ENCODE peak calls at places on chromosome 22, in seven cellular contexts. O is H1, P is HCT116, E is K562, C is GM12878, A is SK-N-SH, D is HepG2. L is an unnamed sample.

GRCh38 chr22:48478124-48478523 is 1349.5 kb downstream of the BRD1 start:
- DNase-seq in O (no peak), P (no peak), E (no peak), C (no peak), A (no peak), D (no peak), L (no peak)

GRCh38 chr22:48624401-48624800 is 1203.3 kb downstream of the BRD1 start:
- DNase-seq in O (no peak), P (no peak), E (no peak), C (no peak), A (no peak), D (no peak), L (no peak)

GRCh38 chr22:17158568-17159503 is at the start of gene HDHD5:
- DNase-seq in O (peak), P (peak), E (peak), C (no peak), A (peak), D (no peak), L (peak)

GRCh38 chr22:41442240-41442792 is 4.3 kb downstream of the TOB2 start:
- DNase-seq in O (no peak), P (no peak), E (no peak), C (no peak), A (no peak), D (no peak), L (no peak)

GRCh38 chr22:48898524-48899377 is 928.9 kb downstream of the BRD1 start:
- DNase-seq in O (no peak), P (no peak), E (no peak), C (no peak), A (no peak), D (no peak), L (no peak)

GRCh38 chr22:41184679-41185078 is 20.4 kb upstream of the L3MBTL2 start:
- DNase-seq in O (no peak), P (no peak), E (no peak), C (no peak), A (no peak), D (no peak), L (no peak)

GRCh38 chr22:20083157-20083890 is 3.3 kb downstream of the DGCR8 start:
- DNase-seq in O (no peak), P (no peak), E (peak), C (no peak), A (no peak), D (no peak), L (no peak)

GRCh38 chr22:49447837-49448236 is 379.8 kb downstream of the BRD1 start:
- DNase-seq in O (no peak), P (no peak), E (no peak), C (no peak), A (no peak), D (no peak), L (no peak)

GRCh38 chr22:35065796-35066218 is at the start of gene ISX:
- DNase-seq in O (no peak), P (no peak), E (no peak), C (no peak), A (no peak), D (peak), L (no peak)

GRCh38 chr22:42655693-42656092 is 6.5 kb upstream of the CYB5R3 start:
- DNase-seq in O (no peak), P (no peak), E (no peak), C (peak), A (no peak), D (no peak), L (no peak)

GRCh38 chr22:24695958-24696511 is 78.5 kb downstream of the PIWIL3 start:
- DNase-seq in O (peak), P (no peak), E (peak), C (no peak), A (no peak), D (no peak), L (no peak)
- TF ChIP-seq JUND in O (no peak), P (no peak), E (no peak), C (no peak), A (no peak), D (no peak), L (no peak)

GRCh38 chr22:44815099-44816070 is 63.0 kb downstream of the ARHGAP8 start:
- DNase-seq in O (no peak), P (no peak), E (no peak), C (no peak), A (no peak), D (no peak), L (no peak)
- TF ChIP-seq JUND in O (no peak), P (no peak), E (no peak), C (no peak), A (no peak), D (no peak), L (no peak)

DNA sequence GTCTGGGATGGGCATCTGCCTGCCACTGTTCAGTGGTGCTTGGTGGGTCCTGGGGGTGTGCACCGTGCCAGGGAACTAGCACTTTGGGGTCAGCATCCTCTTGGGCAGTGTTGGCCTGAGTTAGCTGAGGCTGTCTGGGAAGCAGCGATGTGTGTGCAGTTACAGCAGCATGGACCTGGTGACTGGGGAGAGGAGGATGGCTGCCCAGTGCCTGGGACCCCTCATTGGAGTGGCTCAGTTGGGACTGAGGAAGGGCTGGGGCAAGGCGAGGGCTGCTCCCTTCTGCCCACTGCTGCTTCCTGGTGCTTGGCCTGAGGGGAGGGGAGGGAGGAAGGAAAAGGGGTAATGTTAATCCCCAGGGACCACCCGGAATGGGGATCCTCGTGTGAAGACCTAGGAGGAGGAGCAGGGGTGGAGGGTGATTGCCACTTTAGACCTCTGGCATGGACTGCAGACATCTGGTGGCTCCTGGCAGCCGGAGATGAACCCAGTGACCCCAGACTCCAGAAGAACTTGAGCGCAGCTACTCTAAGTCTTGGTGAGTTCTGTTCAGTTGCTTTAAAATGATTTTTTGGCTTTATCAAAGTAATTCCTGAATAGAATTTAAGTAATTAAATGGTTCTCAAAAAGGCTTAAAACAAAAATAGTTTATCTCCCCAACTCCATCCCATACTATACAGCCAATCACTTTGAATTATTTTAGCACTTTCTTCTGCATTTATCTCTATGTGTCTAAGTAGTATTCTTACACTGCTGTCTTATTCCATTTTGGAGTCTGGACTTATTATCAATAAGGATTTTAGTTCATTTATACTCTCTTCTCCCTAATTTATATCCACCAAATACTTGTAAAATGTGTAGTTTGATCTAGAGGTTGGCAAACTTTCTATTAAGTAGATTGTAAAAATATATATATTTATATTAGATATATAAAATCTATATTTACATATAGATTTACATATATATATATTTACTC is 15.4 kb upstream of the TMEM191C start:
- DNase-seq in O (peak), P (no peak), E (no peak), C (no peak), A (no peak), D (no peak), L (no peak)
- TF ChIP-seq JUND in O (no peak), P (no peak), E (no peak), C (no peak), A (no peak), D (no peak), L (no peak)

GRCh38 chr22:39856588-39856987 is 37.0 kb downstream of the ENTHD1 start:
- DNase-seq in O (no peak), P (no peak), E (peak), C (no peak), A (no peak), D (peak), L (no peak)
- TF ChIP-seq JUND in O (no peak), P (no peak), E (peak), C (no peak), A (no peak), D (no peak), L (no peak)

GRCh38 chr22:30804626-30805025 is 110.0 kb downstream of the OSBP2 start:
- DNase-seq in O (no peak), P (no peak), E (no peak), C (no peak), A (no peak), D (no peak), L (no peak)

GRCh38 chr22:30810105-30810504 is 115.4 kb downstream of the OSBP2 start:
- DNase-seq in O (no peak), P (no peak), E (no peak), C (no peak), A (no peak), D (no peak), L (no peak)

GRCh38 chr22:30803679-30804078 is 109.0 kb downstream of the OSBP2 start:
- DNase-seq in O (no peak), P (no peak), E (no peak), C (no peak), A (no peak), D (no peak), L (no peak)

GRCh38 chr22:30809086-30809485 is 114.4 kb downstream of the OSBP2 start:
- DNase-seq in O (no peak), P (no peak), E (no peak), C (no peak), A (no peak), D (no peak), L (no peak)

GRCh38 chr22:30806391-30806861 is 111.8 kb downstream of the OSBP2 start:
- DNase-seq in O (peak), P (peak), E (peak), C (no peak), A (no peak), D (peak), L (no peak)
- TF ChIP-seq JUND in O (peak), P (peak), E (peak), C (no peak), A (peak), D (no peak), L (no peak)

GRCh38 chr22:38016182-38017078 is 32.1 kb upstream of the SOX10 start:
- DNase-seq in O (peak), P (no peak), E (no peak), C (no peak), A (no peak), D (no peak), L (peak)
- TF ChIP-seq JUND in O (no peak), P (no peak), E (no peak), C (no peak), A (no peak), D (no peak), L (no peak)

DNA sequence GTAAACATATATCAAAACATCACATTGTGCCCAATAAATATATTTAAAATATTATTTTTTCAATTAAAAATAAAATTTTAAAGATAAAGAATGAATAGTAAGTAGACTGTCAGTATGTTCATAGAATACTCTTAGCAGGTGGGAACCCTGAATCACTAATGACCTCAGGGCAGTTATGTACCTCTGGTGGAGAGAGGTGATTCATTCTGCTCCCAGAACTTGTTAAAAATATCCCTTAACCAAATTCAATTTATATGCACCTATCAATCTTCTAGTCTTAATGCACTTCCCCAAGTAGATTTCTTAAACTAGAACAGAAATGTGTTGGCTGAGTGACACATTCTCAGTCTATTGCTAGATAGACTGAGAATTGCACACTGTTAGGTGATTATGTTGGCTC is 183.9 kb upstream of the SYN3 start:
- DNase-seq in O (no peak), P (no peak), E (no peak), C (no peak), A (no peak), D (no peak), L (no peak)
- TF ChIP-seq JUND in O (no peak), P (no peak), E (no peak), C (no peak), A (no peak), D (no peak), L (no peak)

DNA sequence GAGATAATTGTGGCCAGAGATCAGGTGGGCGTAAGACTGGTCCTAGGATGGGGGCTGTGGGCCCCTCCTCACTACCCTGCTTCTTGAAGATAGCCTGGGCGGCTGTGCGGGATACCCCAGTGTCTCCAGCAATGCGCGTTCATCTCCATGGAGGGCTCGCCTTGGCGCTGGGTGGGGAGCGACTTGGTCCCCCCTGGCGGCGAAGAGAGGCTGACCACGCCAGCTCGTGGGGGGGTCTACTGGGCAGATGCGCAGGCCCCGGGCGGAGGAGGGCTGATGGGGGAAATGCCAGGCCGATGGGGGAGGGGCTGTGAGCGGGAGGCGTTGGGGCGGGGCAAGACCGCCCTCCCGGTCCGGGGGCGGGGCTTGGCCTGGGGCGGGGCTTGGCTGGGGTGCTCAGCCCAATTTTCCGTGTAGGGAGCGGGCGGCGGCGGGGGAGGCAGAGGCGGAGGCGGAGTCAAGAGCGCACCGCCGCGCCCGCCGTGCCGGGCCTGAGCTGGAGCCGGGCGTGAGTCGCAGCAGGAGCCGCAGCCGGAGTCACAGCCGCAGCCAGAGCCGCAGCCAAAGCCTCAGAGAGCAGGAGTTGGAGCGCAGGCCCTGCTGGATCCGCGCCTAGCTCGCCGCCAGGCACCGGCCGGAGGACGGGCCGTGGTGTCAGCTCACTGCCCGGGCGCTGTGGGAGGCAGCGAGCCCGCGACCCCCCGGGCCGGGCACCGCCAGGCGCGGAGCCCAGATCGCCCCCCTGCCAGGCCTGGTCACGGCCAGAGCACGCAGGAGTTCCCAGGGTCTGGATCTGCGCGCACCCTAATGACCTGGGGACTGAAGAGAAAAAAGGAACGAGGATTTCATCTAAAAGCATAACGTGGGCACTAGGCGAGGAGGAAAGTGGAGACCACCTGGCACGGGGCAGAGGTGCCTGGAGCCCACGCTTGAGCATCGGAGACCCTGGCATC is at the start of gene SLC35E4:
- DNase-seq in O (peak), P (peak), E (peak), C (peak), A (peak), D (peak), L (peak)
- TF ChIP-seq JUND in O (no peak), P (no peak), E (no peak), C (peak), A (no peak), D (no peak), L (no peak)

DNA sequence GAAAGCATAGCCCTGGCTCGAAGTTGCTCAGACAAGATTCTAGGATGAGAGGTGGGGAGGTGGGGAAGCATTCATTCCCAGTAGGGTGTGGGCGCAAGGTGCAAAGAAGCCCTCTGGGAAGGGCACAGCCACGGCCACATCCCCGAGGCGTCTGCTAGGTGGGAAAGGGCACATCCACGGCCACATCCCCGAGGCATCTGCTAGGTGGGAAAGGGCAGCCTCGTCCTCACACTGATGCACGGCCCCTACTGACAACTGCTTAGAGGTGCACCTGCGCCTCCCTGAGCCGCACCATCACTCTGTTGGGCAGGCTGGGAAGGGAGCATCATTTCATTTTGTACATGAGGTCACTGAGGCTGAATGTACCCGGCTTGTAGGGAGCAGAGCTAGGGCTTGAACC is 94.6 kb upstream of the PITPNB start:
- DNase-seq in O (no peak), P (no peak), E (no peak), C (no peak), A (no peak), D (no peak), L (no peak)
- TF ChIP-seq JUND in O (no peak), P (no peak), E (no peak), C (no peak), A (no peak), D (no peak), L (no peak)

GRCh38 chr22:30204742-30205111 is 41.8 kb downstream of the LIF start:
- DNase-seq in O (no peak), P (no peak), E (no peak), C (no peak), A (peak), D (no peak), L (no peak)
- TF ChIP-seq JUND in O (no peak), P (no peak), E (no peak), C (no peak), A (no peak), D (no peak), L (no peak)

L was measured in T47D.